ENCODE peak calls at places on chromosomes 6 and 20, in four cellular contexts. One of them, this sample, is unnamed.

GRCh38 chr6:5044866-5045265 is 40.3 kb upstream of the PPP1R3G start:
- DNase-seq in HEK293T: no peak
- DNase-seq in D341Med: no peak
- DNase-seq in NCI-H1105: no peak
- DNase-seq in this sample: no peak

GRCh38 chr20:24160563-24161355 is 172.2 kb upstream of the GGTLC1 start:
- DNase-seq in HEK293T: peak; percentile 30
- DNase-seq in D341Med: peak; percentile 77
- DNase-seq in NCI-H1105: no peak
- DNase-seq in this sample: peak; percentile 74

GRCh38 chr20:32045999-32046398 is 6.0 kb upstream of the HCK start:
- DNase-seq in HEK293T: no peak
- DNase-seq in D341Med: no peak
- DNase-seq in NCI-H1105: no peak
- DNase-seq in this sample: no peak

GRCh38 chr6:110233769-110234374 is 53.6 kb downstream of the CDC40 start:
- DNase-seq in HEK293T: no peak
- DNase-seq in D341Med: no peak
- DNase-seq in NCI-H1105: no peak
- DNase-seq in this sample: no peak

GRCh38 chr6:131792091-131792496 is 15.7 kb upstream of the ENPP1 start:
- DNase-seq in HEK293T: no peak
- DNase-seq in D341Med: no peak
- DNase-seq in NCI-H1105: no peak
- DNase-seq in this sample: no peak

GRCh38 chr20:29744071-29744470 is 1513.4 kb upstream of the DEFB115 start:
- DNase-seq in HEK293T: no peak
- DNase-seq in D341Med: peak; percentile 9
- DNase-seq in NCI-H1105: no peak
- DNase-seq in this sample: no peak

GRCh38 chr6:27814665-27815424 is 97.4 kb downstream of the OR2B2 start:
- DNase-seq in HEK293T: no peak
- DNase-seq in D341Med: peak; percentile 61
- DNase-seq in NCI-H1105: no peak
- DNase-seq in this sample: peak; percentile 54

GRCh38 chr20:4702562-4703280 is 19.0 kb upstream of the PRND start:
- DNase-seq in HEK293T: no peak
- DNase-seq in D341Med: no peak
- DNase-seq in NCI-H1105: no peak
- DNase-seq in this sample: no peak

GRCh38 chr20:31425797-31426196 is 14.6 kb upstream of the DEFB123 start:
- DNase-seq in HEK293T: no peak
- DNase-seq in D341Med: no peak
- DNase-seq in NCI-H1105: no peak
- DNase-seq in this sample: no peak

GRCh38 chr6:53168516-53169257 is 20.0 kb upstream of the GCM1 start:
- DNase-seq in HEK293T: no peak
- DNase-seq in D341Med: no peak
- DNase-seq in NCI-H1105: no peak
- DNase-seq in this sample: no peak

GRCh38 chr20:54606384-54606783 is 131.0 kb downstream of the DOK5 start:
- DNase-seq in HEK293T: no peak
- DNase-seq in D341Med: no peak
- DNase-seq in NCI-H1105: no peak
- DNase-seq in this sample: no peak

GRCh38 chr6:43107344-43108062 is 31.4 kb downstream of the PTK7 start:
- DNase-seq in HEK293T: no peak
- DNase-seq in D341Med: no peak
- DNase-seq in NCI-H1105: peak; percentile 10
- DNase-seq in this sample: no peak

GRCh38 chr6:138310294-138310693 is 67.4 kb upstream of the SMIM28 start:
- DNase-seq in HEK293T: no peak
- DNase-seq in D341Med: no peak
- DNase-seq in NCI-H1105: peak; percentile 93
- DNase-seq in this sample: no peak

GRCh38 chr20:43530321-43531090 is 23.0 kb downstream of the L3MBTL1 start:
- DNase-seq in HEK293T: no peak
- DNase-seq in D341Med: no peak
- DNase-seq in NCI-H1105: no peak
- DNase-seq in this sample: no peak

GRCh38 chr6:62285612-62286469 is at the start of gene KHDRBS2:
- DNase-seq in HEK293T: no peak
- DNase-seq in D341Med: peak; percentile 80
- DNase-seq in NCI-H1105: peak; percentile 68
- DNase-seq in this sample: peak; percentile 95

This sample was measured in glutamatergic neuron.